ENCODE peak calls at places on chromosomes 1 and 21, in nine cellular contexts. J, E, Y, F, M, V, R, L and B are unnamed samples.

GRCh38 chr1:27416387-27417111 is 24.1 kb downstream of the GPR3 start:
- DNase-seq in J (peak), M (no peak), F (no peak), E (no peak), R (no peak), Y (no peak), V (peak), L (peak), B (peak)

GRCh38 chr21:14755086-14755485 is 209.0 kb upstream of the SAMSN1 start:
- DNase-seq in R (no peak), Y (no peak), F (no peak), V (no peak), J (no peak), L (no peak), M (no peak), E (no peak), B (no peak)

GRCh38 chr1:158126425-158126824 is 54.3 kb upstream of the CD1D start:
- DNase-seq in Y (no peak), R (no peak), J (no peak), M (no peak), F (no peak), L (no peak), V (no peak), E (no peak), B (no peak)

GRCh38 chr1:33459766-33460543 is 12.5 kb upstream of the ZSCAN20 start:
- DNase-seq in V (peak), F (no peak), E (no peak), J (no peak), L (no peak), R (no peak), Y (no peak), M (no peak), B (no peak)

GRCh38 chr1:188006354-188006753 is 1177.6 kb downstream of the PLA2G4A start:
- DNase-seq in Y (no peak), J (no peak), R (no peak), E (no peak), F (no peak), M (no peak), L (no peak), V (no peak), B (no peak)

GRCh38 chr1:160133990-160134770 is 17.2 kb upstream of the ATP1A4 start:
- DNase-seq in R (no peak), L (no peak), M (no peak), F (no peak), J (no peak), Y (no peak), V (no peak), E (no peak), B (no peak)

GRCh38 chr1:39970274-39970673 is 15.3 kb downstream of the MFSD2A start:
- DNase-seq in F (no peak), Y (no peak), J (no peak), R (no peak), M (no peak), V (peak), E (no peak), L (no peak), B (no peak)

GRCh38 chr1:21638531-21639341 is 30.4 kb downstream of the RAP1GAP start:
- DNase-seq in Y (no peak), L (no peak), E (no peak), R (no peak), V (peak), F (no peak), M (no peak), J (no peak), B (peak)

GRCh38 chr1:119873166-119874025 is 22.9 kb downstream of the ADAM30 start:
- DNase-seq in Y (no peak), V (peak), M (no peak), R (peak), L (peak), J (no peak), F (no peak), E (no peak), B (peak)

GRCh38 chr21:23127973-23128372 is 2129.8 kb downstream of the NCAM2 start:
- DNase-seq in M (no peak), V (no peak), R (no peak), F (no peak), J (no peak), Y (no peak), E (no peak), L (no peak), B (no peak)

GRCh38 chr1:213284626-213285025 is 233.6 kb downstream of the RPS6KC1 start:
- DNase-seq in E (no peak), J (no peak), M (no peak), F (no peak), V (no peak), L (no peak), R (no peak), Y (no peak), B (peak)

GRCh38 chr1:90613371-90613770 is 103.7 kb downstream of the BARHL2 start:
- DNase-seq in E (no peak), M (no peak), Y (no peak), V (no peak), R (no peak), J (no peak), F (no peak), L (no peak), B (no peak)

GRCh38 chr1:27887215-27888035 is 15.1 kb downstream of the THEMIS2 start:
- DNase-seq in J (no peak), V (peak), F (no peak), E (no peak), M (no peak), R (no peak), L (no peak), Y (no peak), B (no peak)

GRCh38 chr1:241163363-241163762 is 193.6 kb downstream of the RGS7 start:
- DNase-seq in Y (no peak), F (no peak), L (no peak), E (no peak), J (no peak), R (no peak), M (no peak), V (no peak), B (no peak)

GRCh38 chr21:29034678-29035077 is 10.2 kb downstream of the USP16 start:
- DNase-seq in R (no peak), V (no peak), L (no peak), Y (no peak), F (no peak), M (no peak), J (no peak), E (no peak), B (no peak)

GRCh38 chr1:77540501-77541161 is 141.8 kb downstream of the ZZZ3 start:
- DNase-seq in F (peak), J (no peak), L (no peak), M (no peak), R (no peak), Y (no peak), V (peak), E (no peak), B (peak)

GRCh38 chr1:201460783-201461182 is 8.2 kb downstream of the PHLDA3 start:
- DNase-seq in E (no peak), R (no peak), M (no peak), J (no peak), L (no peak), Y (no peak), V (no peak), F (no peak), B (no peak)

GRCh38 chr1:218463194-218464156 is 118.3 kb downstream of the TGFB2 start:
- DNase-seq in Y (peak), R (peak), E (no peak), V (peak), J (no peak), M (no peak), F (no peak), L (no peak), B (peak)
- TF ChIP-seq CTCF in Y (no peak), R (no peak), E (no peak), V (no peak), J (no peak), M (no peak), F (no peak), L (peak), B (no peak)

GRCh38 chr1:178776553-178776952 is 51.5 kb downstream of the RALGPS2 start:
- DNase-seq in J (no peak), L (no peak), V (no peak), F (no peak), R (no peak), Y (no peak), M (no peak), E (no peak), B (no peak)

GRCh38 chr1:178772952-178773351 is 47.9 kb downstream of the RALGPS2 start:
- DNase-seq in E (no peak), R (no peak), M (no peak), J (no peak), L (no peak), V (no peak), Y (no peak), F (no peak), B (no peak)

GRCh38 chr1:178768423-178768822 is 43.4 kb downstream of the RALGPS2 start:
- DNase-seq in F (no peak), J (no peak), M (no peak), V (peak), Y (no peak), R (no peak), E (no peak), L (peak), B (peak)

DNA sequence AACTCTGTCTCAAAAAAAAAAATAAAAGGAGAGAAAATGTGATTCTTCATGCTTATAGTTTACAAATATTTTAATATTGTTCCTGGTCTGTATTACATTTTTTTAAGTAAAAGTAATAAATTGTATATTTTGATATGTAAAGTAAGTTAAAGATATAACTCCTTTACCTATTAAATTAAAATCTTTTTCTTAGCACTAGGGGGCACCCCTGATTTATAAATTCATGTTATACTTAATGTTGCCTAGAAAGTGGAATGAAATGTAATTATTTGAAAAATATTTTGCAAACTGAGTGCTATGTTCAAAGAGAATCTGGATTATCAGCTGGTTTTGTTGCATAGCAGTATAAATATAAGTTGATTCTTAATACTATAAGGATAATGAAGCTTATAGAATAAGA is 49.2 kb downstream of the RALGPS2 start:
- DNase-seq in J (no peak), M (no peak), F (no peak), V (peak), R (no peak), L (peak), Y (no peak), E (no peak), B (peak)
- TF ChIP-seq CTCF in J (peak), M (peak), F (no peak), V (no peak), R (peak), L (peak), Y (no peak), E (peak), B (peak)

DNA sequence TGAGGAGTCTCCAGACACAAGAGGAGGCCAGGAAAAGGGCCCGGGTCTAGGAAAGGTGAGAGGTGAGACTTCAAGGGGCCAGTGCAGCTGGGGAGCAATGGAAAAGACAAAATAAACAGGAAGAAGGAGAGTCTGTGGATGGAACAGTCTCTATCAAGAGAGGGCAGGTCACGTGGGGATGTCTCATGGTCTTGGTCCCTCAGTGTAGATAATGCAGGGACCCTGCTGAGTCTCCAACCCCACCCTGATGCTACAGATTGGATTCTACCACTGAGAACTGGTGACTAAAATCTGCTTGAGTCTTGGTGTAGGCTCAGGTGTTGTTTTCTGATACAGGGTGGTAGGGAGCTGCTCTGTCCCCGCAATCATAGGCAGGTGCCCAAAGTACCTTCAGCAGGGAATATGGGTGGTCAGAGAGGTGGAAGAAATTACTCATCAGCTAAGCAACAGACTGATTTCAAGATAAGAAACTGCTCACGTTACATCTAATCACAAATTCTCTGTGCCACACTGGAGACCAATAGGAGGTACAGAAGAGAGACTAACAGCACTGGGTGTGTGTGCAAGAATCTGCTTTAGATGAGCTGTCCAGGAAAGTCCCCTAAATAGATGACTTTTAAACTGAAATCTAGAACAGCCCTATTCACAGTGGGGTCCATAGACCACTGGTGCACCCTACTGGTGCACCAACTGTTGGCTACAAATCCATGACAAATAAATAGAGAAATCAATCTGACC is 101.5 kb upstream of the TLR5 start:
- DNase-seq in M (no peak), V (no peak), R (no peak), Y (no peak), E (no peak), L (no peak), J (no peak), F (no peak), B (peak)
- TF ChIP-seq CTCF in M (no peak), V (no peak), R (peak), Y (peak), E (peak), L (peak), J (no peak), F (no peak), B (peak)

GRCh38 chr1:8428441-8428840 is 110.5 kb downstream of the SLC45A1 start:
- DNase-seq in R (no peak), L (no peak), M (no peak), F (no peak), E (no peak), Y (no peak), J (no peak), V (no peak), B (no peak)

GRCh38 chr1:8431779-8432178 is 113.9 kb downstream of the SLC45A1 start:
- DNase-seq in J (no peak), F (no peak), R (no peak), L (no peak), Y (no peak), V (no peak), M (no peak), E (no peak), B (no peak)

GRCh38 chr1:8429549-8430105 is 111.7 kb downstream of the SLC45A1 start:
- DNase-seq in M (no peak), V (no peak), R (no peak), L (no peak), E (no peak), Y (no peak), J (no peak), F (no peak), B (no peak)

GRCh38 chr1:8430476-8430875 is 112.6 kb downstream of the SLC45A1 start:
- DNase-seq in V (no peak), M (no peak), L (no peak), R (no peak), Y (no peak), F (no peak), J (no peak), E (no peak), B (no peak)

DNA sequence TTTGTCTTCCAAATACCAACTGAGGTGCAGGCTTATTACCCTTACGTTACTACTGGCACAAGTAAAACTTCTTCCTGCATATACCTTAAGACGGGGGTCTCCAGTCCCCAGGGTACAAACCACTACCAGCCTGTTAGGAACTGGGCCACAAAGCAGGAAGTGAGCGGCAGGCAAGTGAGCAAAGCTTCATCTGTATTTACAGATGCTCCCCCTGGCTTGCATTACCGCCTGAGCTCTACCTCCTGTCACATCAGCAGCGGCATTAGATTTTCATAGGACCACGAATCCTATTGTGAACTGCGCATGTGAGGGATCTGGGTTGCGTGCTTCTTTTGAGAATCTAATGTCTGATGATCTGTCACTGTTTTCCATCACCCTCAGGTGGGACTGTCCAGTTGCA is 113.1 kb downstream of the SLC45A1 start:
- DNase-seq in V (no peak), J (no peak), L (no peak), R (no peak), M (no peak), Y (no peak), E (peak), F (no peak), B (no peak)
- TF ChIP-seq CTCF in V (no peak), J (no peak), L (no peak), R (no peak), M (no peak), Y (peak), E (peak), F (no peak), B (peak)

GRCh38 chr1:50423670-50424000 is 392 bp upstream of the DMRTA2 start:
- DNase-seq in R (no peak), E (no peak), F (no peak), Y (no peak), L (no peak), V (peak), M (no peak), J (no peak), B (no peak)
- TF ChIP-seq CTCF in R (no peak), E (no peak), F (no peak), Y (no peak), L (no peak), V (no peak), M (no peak), J (no peak), B (no peak)